ENCODE peak calls at places on chromosomes 12 and 14, in seven cellular contexts. E, D, F, S, Q, C and T are unnamed samples.

GRCh38 chr14:105446971-105447370 is 27.3 kb downstream of the MTA1 start:
- DNase-seq in E (no peak), D (no peak), F (no peak), S (no peak), Q (peak), C (no peak), T (no peak)

GRCh38 chr14:58297412-58297761 is 968 bp upstream of the ARID4A start:
- DNase-seq in E (peak), D (no peak), F (peak), S (peak), Q (no peak), C (no peak), T (peak)

GRCh38 chr14:88856786-88857366 is 32.4 kb downstream of the TTC8 start:
- DNase-seq in E (no peak), D (no peak), F (no peak), S (no peak), Q (no peak), C (no peak), T (no peak)

GRCh38 chr12:52436000-52436827 is 2.0 kb upstream of the KRT75 start:
- DNase-seq in E (no peak), D (no peak), F (no peak), S (no peak), Q (no peak), C (no peak), T (no peak)

GRCh38 chr14:60089201-60089600 is 2.5 kb upstream of the PCNX4 start:
- DNase-seq in E (no peak), D (no peak), F (no peak), S (no peak), Q (no peak), C (no peak), T (no peak)

GRCh38 chr14:99670361-99671229 is 13.5 kb upstream of the CYP46A1 start:
- DNase-seq in E (no peak), D (no peak), F (no peak), S (no peak), Q (no peak), C (no peak), T (no peak)

GRCh38 chr12:132700212-132700913 is 10.3 kb upstream of the PGAM5 start:
- DNase-seq in E (no peak), D (no peak), F (no peak), S (no peak), Q (no peak), C (no peak), T (no peak)

GRCh38 chr14:95320076-95320895 is 578 bp upstream of the CLMN start:
- DNase-seq in E (no peak), D (no peak), F (peak), S (no peak), Q (peak), C (no peak), T (no peak)

GRCh38 chr12:123253606-123254459 is 17.8 kb downstream of the CDK2AP1 start:
- DNase-seq in E (no peak), D (peak), F (no peak), S (peak), Q (no peak), C (no peak), T (peak)

GRCh38 chr14:73339846-73340565 is 102.7 kb downstream of the PAPLN start:
- DNase-seq in E (no peak), D (no peak), F (no peak), S (no peak), Q (no peak), C (no peak), T (no peak)